ENCODE peak calls at places on chromosome 1, in seven cellular contexts. C is lower lobe of right lung, I is HFF-Myc, X is uterus, S is Peyer's patch, Y is Panc1, Q is ovary. W is an unnamed sample.
A peak's percentile ranks its signal among the peaks of the same experiment; 100 is the strongest.

GRCh38 chr1:174703309-174703708 is 255.5 kb downstream of the GPR52 start:
- DNase-seq in C (no peak), I (no peak), X (no peak), S (no peak), Y (no peak), Q (no peak), W (no peak)

GRCh38 chr1:207863893-207864535 is 46.9 kb downstream of the CD34 start:
- DNase-seq in C (no peak), I (no peak), X (no peak), S (peak; percentile 67), Y (no peak), Q (no peak), W (no peak)

GRCh38 chr1:115495603-115496002 is 146.2 kb upstream of the VANGL1 start:
- DNase-seq in C (no peak), I (peak; percentile 55), X (no peak), S (no peak), Y (no peak), Q (no peak), W (peak; percentile 23)

GRCh38 chr1:173295995-173296394 is 88.9 kb upstream of the TNFSF4 start:
- DNase-seq in C (no peak), I (peak; percentile 2), X (no peak), S (no peak), Y (no peak), Q (no peak), W (no peak)

GRCh38 chr1:56135069-56135863 is 444.1 kb downstream of the PLPP3 start:
- DNase-seq in C (no peak), I (no peak), X (no peak), S (no peak), Y (no peak), Q (no peak), W (no peak)

GRCh38 chr1:24992761-24993211 is 62.7 kb upstream of the RUNX3 start:
- DNase-seq in C (no peak), I (no peak), X (no peak), S (peak; percentile 52), Y (no peak), Q (no peak), W (no peak)

GRCh38 chr1:110339427-110340206 is 440 bp downstream of the RBM15 start:
- DNase-seq in C (peak; percentile 75), I (no peak), X (no peak), S (peak; percentile 57), Y (no peak), Q (no peak), W (no peak)

GRCh38 chr1:70840260-70840953 is 207.2 kb downstream of the PTGER3 start:
- DNase-seq in C (no peak), I (no peak), X (no peak), S (no peak), Y (no peak), Q (no peak), W (no peak)

GRCh38 chr1:180098242-180098995 is 56.2 kb upstream of the QSOX1 start:
- DNase-seq in C (no peak), I (no peak), X (peak; percentile 36), S (no peak), Y (no peak), Q (no peak), W (peak; percentile 26)

GRCh38 chr1:221611930-221612777 is 129.7 kb downstream of the DUSP10 start:
- DNase-seq in C (no peak), I (peak; percentile 83), X (peak; percentile 85), S (no peak), Y (peak; percentile 20), Q (peak; percentile 68), W (peak; percentile 74)

GRCh38 chr1:227924838-227925574 is 22.7 kb downstream of the WNT9A start:
- DNase-seq in C (peak; percentile 73), I (no peak), X (no peak), S (no peak), Y (no peak), Q (no peak), W (no peak)

GRCh38 chr1:182484531-182485257 is 34.7 kb downstream of the RGSL1 start:
- DNase-seq in C (no peak), I (no peak), X (no peak), S (peak; percentile 22), Y (peak; percentile 7), Q (no peak), W (no peak)
- TF ChIP-seq CTCF in C (peak; percentile 38), I (no peak), X (no peak), S (peak; percentile 40), Y (peak; percentile 22), Q (no peak), W (no peak)

GRCh38 chr1:150406483-150406882 is 42.5 kb downstream of the RPRD2 start:
- DNase-seq in C (no peak), I (no peak), X (no peak), S (no peak), Y (no peak), Q (no peak), W (no peak)

GRCh38 chr1:150409504-150410362 is 45.8 kb downstream of the RPRD2 start:
- DNase-seq in C (peak; percentile 70), I (no peak), X (no peak), S (no peak), Y (no peak), Q (no peak), W (no peak)

GRCh38 chr1:150408800-150409199 is 44.9 kb downstream of the RPRD2 start:
- DNase-seq in C (no peak), I (no peak), X (no peak), S (no peak), Y (no peak), Q (no peak), W (no peak)

GRCh38 chr1:150405660-150406059 is 41.7 kb downstream of the RPRD2 start:
- DNase-seq in C (no peak), I (no peak), X (no peak), S (no peak), Y (no peak), Q (no peak), W (no peak)

GRCh38 chr1:150407330-150407729 is 43.4 kb downstream of the RPRD2 start:
- DNase-seq in C (no peak), I (no peak), X (no peak), S (no peak), Y (no peak), Q (no peak), W (no peak)
- H3K4me3 ChIP-seq in C (no peak overlapping the region), I (no peak overlapping the region), X (no peak overlapping the region), S (no peak overlapping the region), Y (no peak overlapping the region), Q (no peak overlapping the region), W (no peak overlapping the region)

DNA sequence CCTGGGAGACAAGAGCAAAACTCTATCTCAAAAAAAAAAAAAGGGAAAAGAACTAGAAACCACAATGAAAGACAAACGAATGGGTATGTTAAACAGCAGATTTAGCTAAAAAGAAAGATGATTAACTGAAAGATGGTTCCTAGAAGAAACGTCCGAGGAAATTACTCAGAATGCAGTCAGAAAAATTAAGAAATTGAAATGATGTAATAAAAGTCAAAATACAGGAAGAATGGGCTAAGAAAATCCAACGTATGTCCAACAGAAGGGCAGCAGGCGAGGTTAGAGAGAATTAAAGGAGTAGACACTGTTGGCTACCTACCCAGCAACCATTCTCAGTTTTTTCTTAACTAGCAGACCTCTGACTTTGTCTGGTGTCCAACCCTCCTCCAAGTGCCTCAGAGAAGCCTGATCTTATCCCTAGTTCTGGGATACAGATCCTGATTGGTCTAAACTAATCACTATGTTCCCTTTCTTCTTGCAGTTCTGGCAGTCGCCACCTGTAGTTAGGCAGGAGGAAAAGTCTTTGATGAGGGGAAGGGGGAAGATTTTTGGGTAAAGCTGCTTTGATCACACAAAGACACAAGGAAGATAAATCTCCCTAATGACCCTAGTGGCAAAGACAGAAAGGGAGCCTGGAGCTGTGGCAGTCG is 25.7 kb downstream of the GPR161 start:
- DNase-seq in C (no peak), I (no peak), X (no peak), S (no peak), Y (no peak), Q (no peak), W (no peak)
- TF ChIP-seq CTCF in C (no peak), I (no peak), X (no peak), S (no peak), Y (no peak), Q (no peak), W (no peak)

GRCh38 chr1:18666317-18666920 is 35.8 kb downstream of the PAX7 start:
- DNase-seq in C (peak; percentile 66), I (no peak), X (no peak), S (no peak), Y (no peak), Q (no peak), W (no peak)

GRCh38 chr1:18662286-18662639 is 31.6 kb downstream of the PAX7 start:
- DNase-seq in C (no peak), I (no peak), X (no peak), S (no peak), Y (no peak), Q (no peak), W (no peak)

GRCh38 chr1:18657436-18658179 is 27.0 kb downstream of the PAX7 start:
- DNase-seq in C (no peak), I (no peak), X (no peak), S (no peak), Y (no peak), Q (no peak), W (no peak)

GRCh38 chr1:18658831-18659230 is 28.2 kb downstream of the PAX7 start:
- DNase-seq in C (no peak), I (no peak), X (no peak), S (no peak), Y (no peak), Q (no peak), W (no peak)

DNA sequence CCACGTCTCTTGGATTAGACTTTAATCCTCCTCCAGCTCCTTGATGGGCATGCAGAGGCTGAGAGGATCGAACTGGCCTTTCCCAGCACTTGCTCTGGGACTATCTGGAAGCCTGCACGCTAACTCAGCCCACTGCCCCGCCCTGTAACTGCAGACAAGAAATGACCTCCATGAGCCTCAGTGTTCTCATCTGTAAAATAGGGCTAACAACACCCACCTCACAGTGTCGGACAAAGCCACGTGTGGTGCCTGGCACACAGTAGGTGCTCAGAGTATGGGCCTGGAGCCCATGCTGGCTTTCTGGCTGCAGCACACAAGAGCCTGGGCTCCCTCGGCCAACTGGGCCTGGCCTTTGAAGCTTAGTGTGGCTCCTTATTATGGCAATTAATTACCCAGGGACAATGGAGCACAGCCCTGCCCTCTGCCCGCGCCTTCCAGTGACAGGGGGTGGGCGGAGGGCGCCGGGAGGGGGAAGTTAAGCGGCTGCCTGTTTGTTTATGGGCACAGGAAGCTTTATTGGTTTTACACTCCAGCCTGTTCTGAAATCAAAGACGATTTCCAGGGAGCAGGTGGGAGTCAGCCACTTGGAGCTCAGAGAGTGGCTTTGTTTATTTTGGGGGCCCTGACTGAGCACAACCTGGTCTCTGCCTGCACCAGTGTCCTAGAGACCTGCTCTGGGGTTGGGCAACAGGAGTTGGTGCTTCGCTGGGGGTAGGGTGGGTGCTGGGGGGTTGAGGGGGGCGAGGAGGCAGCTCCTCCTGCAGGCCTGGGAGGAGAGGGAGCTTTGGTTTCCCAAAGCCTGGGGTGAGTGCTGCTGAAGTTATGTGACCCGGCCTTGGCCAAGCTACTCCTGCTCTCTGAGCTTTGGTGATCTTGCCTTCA is 31.0 kb downstream of the PAX7 start:
- DNase-seq in C (no peak), I (no peak), X (no peak), S (no peak), Y (no peak), Q (no peak), W (no peak)
- H3K4me3 ChIP-seq in C (no peak overlapping the region), I (no peak overlapping the region), X (no peak overlapping the region), S (no peak overlapping the region), Y (no peak overlapping the region), Q (no peak overlapping the region), W (no peak overlapping the region)

DNA sequence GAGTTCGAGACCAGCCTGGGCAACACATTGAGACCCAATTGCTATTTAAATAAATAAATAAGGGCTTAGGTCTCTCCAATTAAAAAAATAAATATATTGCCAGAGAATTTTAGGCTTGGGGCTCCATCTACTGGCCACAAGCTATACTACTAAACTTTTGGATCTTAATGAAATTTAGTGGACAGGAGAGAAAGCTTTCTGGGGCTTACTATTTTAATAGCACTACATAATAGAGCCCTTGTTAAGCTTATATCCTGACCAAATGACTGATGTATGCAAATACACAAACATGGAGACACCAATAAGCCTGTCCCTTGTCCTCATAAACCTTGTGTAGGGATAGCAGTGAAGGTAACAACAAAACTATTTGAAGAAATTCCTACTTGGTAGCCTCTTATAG is 18.4 kb downstream of the CCT3 start:
- DNase-seq in C (no peak), I (no peak), X (no peak), S (no peak), Y (no peak), Q (no peak), W (peak; percentile 23)
- TF ChIP-seq CTCF in C (peak; percentile 43), I (peak; percentile 48), X (peak; percentile 9), S (peak; percentile 46), Y (peak; percentile 76), Q (no peak), W (peak; percentile 62)

W was measured in astrocyte of the cerebellum.